ENCODE peak calls at places on chromosomes 3 and 15, in seven cellular contexts. M, Z, H, N, R, P and A are unnamed samples.

GRCh38 chr3:113712129-113712528 is 15.7 kb upstream of the USF3 start:
- DNase-seq in P (no peak), N (no peak), M (no peak), R (no peak), Z (peak), H (no peak), A (no peak)

GRCh38 chr15:94205366-94205765 is 26.0 kb upstream of the MCTP2 start:
- DNase-seq in P (no peak), Z (no peak), H (no peak), R (no peak), N (no peak), M (no peak), A (no peak)

GRCh38 chr3:89067736-89068135 is 39.7 kb upstream of the EPHA3 start:
- DNase-seq in R (no peak), P (no peak), Z (no peak), M (no peak), N (no peak), H (no peak), A (no peak)

GRCh38 chr3:89690649-89691048 is 583.2 kb downstream of the EPHA3 start:
- DNase-seq in M (no peak), H (no peak), P (no peak), R (no peak), Z (no peak), N (no peak), A (no peak)

GRCh38 chr3:172709776-172710708 is 825 bp downstream of the NCEH1 start:
- DNase-seq in N (no peak), R (peak), Z (peak), M (peak), P (peak), H (peak), A (no peak)

GRCh38 chr3:39166932-39167532 is 13.6 kb upstream of the CSRNP1 start:
- DNase-seq in N (peak), Z (peak), P (peak), M (peak), H (no peak), R (no peak), A (no peak)

GRCh38 chr3:17023006-17023664 is 138.4 kb downstream of the PLCL2 start:
- DNase-seq in Z (peak), N (no peak), H (no peak), P (no peak), R (no peak), M (no peak), A (no peak)

GRCh38 chr3:195591852-195592251 is 8.1 kb upstream of the APOD start:
- DNase-seq in N (no peak), Z (no peak), M (peak), R (no peak), H (no peak), P (no peak), A (no peak)

GRCh38 chr3:16137977-16138376 is 36.5 kb upstream of the GALNT15 start:
- DNase-seq in Z (no peak), H (no peak), R (no peak), N (no peak), M (no peak), P (no peak), A (no peak)

GRCh38 chr3:38019658-38020341 is 9.6 kb downstream of the PLCD1 start:
- DNase-seq in R (peak), H (no peak), Z (no peak), M (no peak), P (no peak), N (no peak), A (no peak)

GRCh38 chr15:91135201-91136130 is 35.4 kb downstream of the SV2B start:
- DNase-seq in P (no peak), M (no peak), Z (no peak), R (no peak), N (no peak), H (no peak), A (no peak)

GRCh38 chr3:155744091-155744625 is 713 bp downstream of the PLCH1 start:
- DNase-seq in N (peak), P (peak), H (peak), Z (no peak), R (peak), M (no peak), A (peak)

GRCh38 chr15:66293085-66293418 is 316 bp upstream of the DIS3L start:
- DNase-seq in M (no peak), N (no peak), H (no peak), P (no peak), Z (no peak), R (no peak), A (no peak)

GRCh38 chr3:37994639-37994972 is 4.0 kb downstream of the VILL start:
- DNase-seq in N (no peak), P (no peak), R (no peak), M (no peak), Z (no peak), H (no peak), A (no peak)

GRCh38 chr3:8517490-8517889 is 15.9 kb downstream of the LMCD1 start:
- DNase-seq in R (no peak), N (no peak), P (no peak), M (no peak), H (no peak), Z (no peak), A (no peak)

GRCh38 chr3:109224333-109224732 is 87.8 kb downstream of the C3orf85 start:
- DNase-seq in Z (no peak), M (no peak), R (no peak), N (peak), H (no peak), P (no peak), A (no peak)

GRCh38 chr15:57406040-57406772 is 29.9 kb downstream of the CGNL1 start:
- DNase-seq in H (no peak), N (no peak), P (no peak), M (no peak), R (no peak), Z (no peak), A (no peak)

GRCh38 chr15:22989576-22990477 is 9.7 kb upstream of the CYFIP1 start:
- DNase-seq in N (peak), P (no peak), Z (no peak), R (no peak), M (no peak), H (no peak), A (no peak)

GRCh38 chr3:97829198-97829597 is 7.4 kb downstream of the CRYBG3 start:
- DNase-seq in P (no peak), R (no peak), M (no peak), Z (no peak), N (no peak), H (no peak), A (no peak)

GRCh38 chr3:128294999-128295468 is 141.8 kb downstream of the EEFSEC start:
- DNase-seq in R (no peak), P (no peak), N (no peak), H (peak), M (no peak), Z (no peak), A (no peak)

GRCh38 chr15:78449220-78449999 is 11.4 kb downstream of the IREB2 start:
- DNase-seq in R (no peak), P (no peak), H (no peak), N (no peak), Z (no peak), M (no peak), A (no peak)

GRCh38 chr3:37940242-37940908 is 50.2 kb upstream of the VILL start:
- DNase-seq in R (no peak), P (no peak), Z (no peak), N (no peak), M (no peak), H (no peak), A (no peak)

GRCh38 chr3:134794950-134795775 is at the start of gene EPHB1:
- DNase-seq in N (peak), R (peak), M (peak), H (peak), P (peak), Z (peak), A (peak)

GRCh38 chr15:77454265-77454664 is 33.6 kb downstream of the HMG20A start:
- DNase-seq in N (no peak), P (no peak), Z (no peak), R (no peak), M (no peak), H (no peak), A (no peak)

GRCh38 chr15:80970018-80970657 is 19.5 kb downstream of the MESD start:
- DNase-seq in H (peak), P (peak), Z (peak), N (peak), M (peak), R (peak), A (peak)

GRCh38 chr3:194598771-194599557 is 34.3 kb downstream of the TMEM44 start:
- DNase-seq in M (no peak), P (no peak), Z (no peak), H (no peak), R (no peak), N (peak), A (peak)

GRCh38 chr3:142424754-142425153 is 23.1 kb downstream of the XRN1 start:
- DNase-seq in H (no peak), N (no peak), R (no peak), P (no peak), Z (no peak), M (no peak), A (no peak)

GRCh38 chr15:34729886-34730285 is 24.9 kb downstream of the GJD2 start:
- DNase-seq in H (no peak), Z (no peak), N (no peak), M (no peak), R (no peak), P (no peak), A (no peak)

GRCh38 chr3:124593442-124593829 is 136.8 kb upstream of the UMPS start:
- DNase-seq in N (no peak), H (no peak), M (no peak), P (no peak), R (no peak), Z (no peak), A (no peak)

GRCh38 chr15:64247906-64248541 is 85.2 kb upstream of the PPIB start:
- DNase-seq in P (no peak), Z (peak), M (no peak), H (peak), N (peak), R (no peak), A (peak)

GRCh38 chr15:88243156-88243555 is 13.4 kb downstream of the NTRK3 start:
- DNase-seq in N (no peak), R (no peak), M (no peak), Z (no peak), H (no peak), P (no peak), A (no peak)

GRCh38 chr3:30286007-30286669 is 320.3 kb upstream of the TGFBR2 start:
- DNase-seq in P (peak), R (peak), M (peak), H (peak), N (peak), Z (peak), A (no peak)

GRCh38 chr3:136984837-136985236 is 27.1 kb downstream of the IL20RB start:
- DNase-seq in Z (peak), H (no peak), P (peak), M (peak), R (no peak), N (no peak), A (no peak)

GRCh38 chr3:184300377-184300717 is 1.3 kb downstream of the PSMD2 start:
- DNase-seq in P (no peak), H (no peak), M (no peak), R (no peak), N (no peak), Z (peak), A (peak)

DNA sequence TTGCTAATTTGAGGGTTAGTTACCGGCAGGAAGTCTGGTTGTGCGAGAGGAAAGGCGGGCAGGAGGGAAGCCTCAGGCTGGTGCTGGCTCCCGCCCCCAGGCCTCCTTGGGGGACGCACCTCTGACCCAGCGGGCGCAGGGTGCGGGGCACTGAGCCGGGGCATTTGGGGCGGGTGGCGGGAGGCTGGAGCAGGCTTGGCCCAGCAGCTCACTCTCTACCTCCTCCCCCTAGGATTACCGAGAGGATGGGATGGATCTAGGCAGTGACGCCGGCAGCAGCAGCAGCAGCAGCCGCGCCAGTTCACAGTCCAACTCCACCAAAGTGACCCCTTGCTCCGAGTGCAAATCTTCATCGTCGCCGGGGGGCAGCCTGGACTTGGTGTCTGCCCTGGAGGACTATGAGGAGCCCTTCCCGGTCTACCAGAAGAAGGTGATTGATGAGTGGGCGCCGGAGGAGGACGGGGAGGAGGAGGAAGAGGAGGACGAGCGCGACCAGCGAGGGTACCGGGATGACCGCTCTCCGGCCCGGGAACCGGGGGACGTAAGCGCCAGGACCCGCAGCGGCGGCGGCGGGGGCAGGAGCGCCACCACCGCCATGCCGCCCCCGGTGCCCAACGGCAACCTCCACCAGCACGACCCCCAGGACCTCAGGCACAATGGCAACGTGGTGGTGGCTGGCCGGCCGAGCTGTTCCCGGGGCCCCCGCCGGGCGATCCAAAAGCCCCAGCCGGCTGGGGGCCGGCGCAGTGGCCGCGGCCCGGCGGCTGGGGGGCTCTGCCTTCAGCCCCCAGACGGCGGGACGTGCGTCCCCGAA is 224.2 kb upstream of the IL12A start:
- DNase-seq in N (peak), P (peak), M (no peak), Z (no peak), R (peak), H (peak), A (peak)
- TF ChIP-seq POLR2A in N (peak), P (no peak), M (no peak), Z (peak), R (no peak), H (no peak), A (peak)

DNA sequence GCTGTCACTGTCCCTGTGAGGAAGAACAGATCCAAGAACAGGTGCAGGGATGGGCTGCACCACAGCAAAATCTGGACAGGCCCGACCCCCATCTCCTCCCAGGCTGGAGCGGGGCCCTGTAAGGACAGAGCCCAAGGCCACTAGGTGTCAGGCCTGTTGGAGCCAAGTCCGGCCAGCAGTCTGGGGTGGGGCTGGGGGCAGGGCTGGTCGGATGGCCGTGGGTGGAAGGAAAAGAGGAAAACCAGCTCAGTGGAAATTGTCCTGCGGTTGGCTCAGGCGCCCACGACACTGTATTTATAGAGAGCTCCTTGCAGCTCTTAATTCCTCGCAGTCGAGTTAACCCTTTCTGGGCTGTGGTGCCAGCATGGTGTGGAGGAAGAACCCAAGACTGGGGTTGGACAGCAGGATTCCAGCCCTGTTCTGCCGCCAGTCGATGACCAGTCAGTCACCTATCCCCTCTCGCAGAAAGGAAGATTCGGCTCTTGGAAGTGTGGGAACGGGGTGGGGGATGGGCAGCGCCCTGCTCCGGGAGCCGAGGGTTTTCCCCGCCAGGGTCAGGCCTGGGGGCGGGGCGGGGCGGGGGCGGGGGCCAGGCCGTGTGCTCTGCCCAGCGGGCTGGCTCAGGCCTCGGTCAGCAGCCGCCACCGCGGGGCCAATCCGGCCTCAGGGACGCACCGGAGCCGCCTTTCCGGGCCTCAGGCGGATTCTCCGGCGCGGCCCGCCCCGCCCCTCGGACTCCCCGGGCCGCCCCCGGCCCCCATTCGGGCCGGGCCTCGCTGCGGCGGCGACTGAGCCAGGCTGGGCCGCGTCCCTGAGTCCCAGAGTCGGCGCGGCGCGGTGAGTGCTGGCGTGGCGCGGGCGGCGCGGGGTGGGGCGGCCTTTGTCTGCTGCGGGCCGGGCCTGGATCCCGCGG is at the start of gene CD276:
- DNase-seq in Z (peak), R (peak), N (peak), P (peak), M (peak), H (peak), A (peak)
- TF ChIP-seq POLR2A in Z (no peak), R (no peak), N (peak), P (no peak), M (no peak), H (no peak), A (peak)

GRCh38 chr3:119293761-119294401 is at the start of gene ARHGAP31:
- DNase-seq in M (peak), Z (peak), P (peak), R (peak), N (peak), H (peak), A (peak)

GRCh38 chr3:119293105-119293683 is 989 bp upstream of the ARHGAP31 start:
- DNase-seq in Z (peak), H (no peak), N (no peak), M (no peak), R (no peak), P (no peak), A (no peak)

GRCh38 chr3:119294889-119295769 is 946 bp downstream of the ARHGAP31 start:
- DNase-seq in H (no peak), R (peak), P (peak), Z (peak), N (peak), M (no peak), A (peak)

GRCh38 chr3:119295816-119296484 is 1.8 kb downstream of the ARHGAP31 start:
- DNase-seq in P (no peak), R (no peak), Z (peak), N (no peak), H (no peak), M (no peak), A (no peak)

GRCh38 chr3:119294402-119294888 is 262 bp downstream of the ARHGAP31 start:
- DNase-seq in R (peak), M (peak), N (peak), P (peak), Z (no peak), H (peak), A (peak)
- TF ChIP-seq POLR2A in R (no peak), M (no peak), N (no peak), P (no peak), Z (peak), H (no peak), A (no peak)

GRCh38 chr3:129313983-129314756 is 35.5 kb downstream of the HMCES start:
- DNase-seq in M (peak), R (peak), P (no peak), N (peak), H (no peak), Z (no peak), A (no peak)

GRCh38 chr3:129312671-129313414 is 34.2 kb downstream of the HMCES start:
- DNase-seq in N (peak), R (peak), M (no peak), P (no peak), Z (no peak), H (no peak), A (no peak)

GRCh38 chr3:129314757-129315385 is 36.2 kb downstream of the HMCES start:
- DNase-seq in Z (peak), M (peak), R (peak), N (peak), P (peak), H (peak), A (peak)

GRCh38 chr3:129312021-129312639 is 33.5 kb downstream of the HMCES start:
- DNase-seq in M (no peak), R (no peak), P (no peak), N (no peak), Z (no peak), H (no peak), A (no peak)

GRCh38 chr3:129313415-129313982 is 34.8 kb downstream of the HMCES start:
- DNase-seq in M (no peak), H (peak), R (peak), P (no peak), Z (no peak), N (no peak), A (no peak)
- TF ChIP-seq POLR2A in M (no peak), H (peak), R (no peak), P (no peak), Z (peak), N (no peak), A (peak)